ENCODE peak calls at places on chromosome 3, in six cellular contexts. X, A, D, Z, S and V are unnamed samples.

GRCh38 chr3:194397757-194398312 is 1.2 kb downstream of the GP5 start:
- DNase-seq in X (no peak), Z (no peak), S (no peak), A (no peak), D (no peak), V (no peak)

GRCh38 chr3:41575754-41576153 is 376.4 kb downstream of the CTNNB1 start:
- DNase-seq in S (no peak), X (no peak), D (peak; percentile 6), A (no peak), Z (no peak), V (peak; percentile 3)

GRCh38 chr3:45035441-45036301 is 9.6 kb downstream of the CLEC3B start:
- DNase-seq in D (peak; percentile 38), X (no peak), A (no peak), Z (no peak), S (no peak), V (no peak)

GRCh38 chr3:138066383-138066782 is 49.0 kb downstream of the DZIP1L start:
- DNase-seq in A (no peak), D (no peak), Z (no peak), S (no peak), X (no peak), V (no peak)

GRCh38 chr3:139675327-139675726 is 2.4 kb downstream of the NMNAT3 start:
- DNase-seq in S (no peak), D (no peak), X (no peak), Z (no peak), A (no peak), V (no peak)

GRCh38 chr3:107068980-107069379 is 308.3 kb upstream of the CCDC54 start:
- DNase-seq in D (no peak), Z (no peak), X (no peak), A (peak; percentile 5), S (no peak), V (no peak)

GRCh38 chr3:183298708-183299153 is 45.7 kb downstream of the B3GNT5 start:
- DNase-seq in S (peak; percentile 52), D (peak; percentile 66), A (peak; percentile 79), Z (peak; percentile 50), X (peak; percentile 63), V (peak; percentile 10)

GRCh38 chr3:32200991-32201758 is 37.3 kb upstream of the CMTM8 start:
- DNase-seq in S (no peak), A (no peak), D (no peak), X (no peak), Z (no peak), V (no peak)

GRCh38 chr3:23650371-23651140 is 155.2 kb upstream of the UBE2E1 start:
- DNase-seq in D (no peak), A (peak; percentile 10), Z (no peak), S (no peak), X (no peak), V (no peak)

GRCh38 chr3:27165348-27165747 is 203.8 kb downstream of the NEK10 start:
- DNase-seq in A (no peak), X (no peak), Z (no peak), S (no peak), D (no peak), V (no peak)

GRCh38 chr3:103440539-103441113 is 1005.8 kb downstream of the ZPLD1 start:
- DNase-seq in Z (no peak), S (no peak), X (no peak), A (peak; percentile 23), D (no peak), V (no peak)

GRCh38 chr3:17638351-17638750 is 104.1 kb downstream of the TBC1D5 start:
- DNase-seq in S (no peak), X (no peak), Z (no peak), A (no peak), D (no peak), V (no peak)

GRCh38 chr3:58066842-58067241 is 58.6 kb downstream of the FLNB start:
- DNase-seq in Z (no peak), S (no peak), X (no peak), A (no peak), D (no peak), V (no peak)

GRCh38 chr3:114551770-114552526 is 258.1 kb downstream of the TIGIT start:
- DNase-seq in X (no peak), D (no peak), A (no peak), Z (peak; percentile 58), S (no peak), V (no peak)

GRCh38 chr3:45199837-45200648 is 26.0 kb downstream of the TMEM158 start:
- DNase-seq in A (no peak), S (no peak), D (no peak), Z (peak; percentile 62), X (no peak), V (no peak)

GRCh38 chr3:195025056-195025880 is 245.7 kb downstream of the XXYLT1 start:
- DNase-seq in A (no peak), X (no peak), S (no peak), Z (no peak), D (no peak), V (no peak)

GRCh38 chr3:142888099-142888483 is 792 bp downstream of the PCOLCE2 start:
- DNase-seq in X (peak; percentile 32), S (peak; percentile 7), D (no peak), Z (peak; percentile 74), A (peak; percentile 29), V (no peak)

GRCh38 chr3:71444028-71444860 is 139.3 kb downstream of the FOXP1 start:
- DNase-seq in X (peak; percentile 51), Z (no peak), S (peak; percentile 97), D (no peak), A (peak; percentile 100), V (peak; percentile 27)

GRCh38 chr3:106510206-106510605 is 641.4 kb upstream of the CBLB start:
- DNase-seq in S (no peak), X (peak; percentile 72), A (no peak), D (no peak), Z (no peak), V (no peak)

GRCh38 chr3:123984350-123984749 is 7.6 kb downstream of the ROPN1 start:
- DNase-seq in X (no peak), D (no peak), A (no peak), S (no peak), Z (no peak), V (no peak)

GRCh38 chr3:14410501-14411165 is 8.2 kb downstream of the SLC6A6 start:
- DNase-seq in S (peak; percentile 68), Z (peak; percentile 62), X (peak; percentile 41), A (peak; percentile 17), D (no peak), V (no peak)

GRCh38 chr3:47568901-47569300 is 9.8 kb downstream of the CSPG5 start:
- DNase-seq in Z (no peak), A (no peak), S (no peak), X (no peak), D (no peak), V (no peak)

GRCh38 chr3:36653095-36653494 is 111.3 kb downstream of the DCLK3 start:
- DNase-seq in X (no peak), D (no peak), A (no peak), Z (peak; percentile 11), S (no peak), V (no peak)

GRCh38 chr3:108416111-108416869 is 94.1 kb downstream of the MYH15 start:
- DNase-seq in X (no peak), Z (no peak), A (no peak), D (no peak), S (no peak), V (no peak)